ENCODE peak calls at places on chromosomes 12 and 14, in seven cellular contexts. Y is A549, X is OCI-LY7, U is tibial nerve, T is HepG2, R is transverse colon, J is upper lobe of right lung. L is an unnamed sample.

GRCh38 chr12:10033783-10034381 is 3.4 kb downstream of the CLEC9A start:
- DNase-seq in Y (no peak), X (peak), U (no peak), T (no peak), R (no peak), J (no peak), L (no peak)

GRCh38 chr12:114668905-114669304 is 15.1 kb downstream of the TBX3 start:
- DNase-seq in Y (no peak), X (no peak), U (no peak), T (peak), R (no peak), J (no peak), L (no peak)

GRCh38 chr12:96892104-96892503 is 15.0 kb upstream of the NEDD1 start:
- DNase-seq in Y (no peak), X (no peak), U (no peak), T (no peak), R (no peak), J (no peak), L (no peak)

GRCh38 chr12:18343708-18344107 is 82.4 kb downstream of the PIK3C2G start:
- DNase-seq in Y (no peak), X (no peak), U (no peak), T (no peak), R (peak), J (no peak), L (no peak)

GRCh38 chr12:63978519-63978918 is 134.0 kb downstream of the SRGAP1 start:
- DNase-seq in Y (peak), X (no peak), U (no peak), T (peak), R (no peak), J (no peak), L (no peak)

GRCh38 chr14:20197459-20197858 is 6.8 kb downstream of the OR11G2 start:
- DNase-seq in Y (no peak), X (no peak), U (no peak), T (no peak), R (no peak), J (peak), L (no peak)

GRCh38 chr12:93862424-93862823 is 185.2 kb downstream of the CRADD start:
- DNase-seq in Y (no peak), X (no peak), U (no peak), T (no peak), R (no peak), J (no peak), L (no peak)

GRCh38 chr12:124381454-124382207 is 86.7 kb downstream of the RFLNA start:
- DNase-seq in Y (peak), X (no peak), U (peak), T (no peak), R (peak), J (peak), L (peak)

GRCh38 chr12:86456241-86456640 is 200.1 kb upstream of the MGAT4C start:
- DNase-seq in Y (no peak), X (no peak), U (no peak), T (no peak), R (no peak), J (no peak), L (no peak)

GRCh38 chr12:60152756-60153155 is 556.9 kb downstream of the SLC16A7 start:
- DNase-seq in Y (no peak), X (no peak), U (no peak), T (no peak), R (no peak), J (no peak), L (no peak)

GRCh38 chr12:18165422-18165871 is 75.5 kb upstream of the RERGL start:
- DNase-seq in Y (no peak), X (peak), U (no peak), T (no peak), R (no peak), J (no peak), L (no peak)

GRCh38 chr14:93079321-93079720 is 36.4 kb downstream of the ITPK1 start:
- DNase-seq in Y (no peak), X (no peak), U (no peak), T (no peak), R (no peak), J (no peak), L (no peak)

GRCh38 chr14:59507063-59507751 is 22.9 kb downstream of the JKAMP start:
- DNase-seq in Y (peak), X (peak), U (no peak), T (peak), R (peak), J (no peak), L (no peak)

GRCh38 chr12:93091851-93092558 is 162.9 kb upstream of the EEA1 start:
- DNase-seq in Y (no peak), X (no peak), U (no peak), T (no peak), R (no peak), J (no peak), L (no peak)

GRCh38 chr14:100861188-100861936 is 35.4 kb downstream of the MEG3 start:
- DNase-seq in Y (no peak), X (no peak), U (no peak), T (no peak), R (no peak), J (peak), L (no peak)

GRCh38 chr12:89970646-89971192 is 262.1 kb upstream of the ATP2B1 start:
- DNase-seq in Y (no peak), X (no peak), U (no peak), T (no peak), R (no peak), J (no peak), L (no peak)

GRCh38 chr14:31206536-31207286 is 882 bp downstream of the HECTD1 start:
- DNase-seq in Y (peak), X (peak), U (no peak), T (peak), R (peak), J (no peak), L (peak)

GRCh38 chr12:120115692-120116442 is 686 bp downstream of the RAB35 start:
- DNase-seq in Y (peak), X (peak), U (no peak), T (peak), R (peak), J (peak), L (no peak)

GRCh38 chr12:28010036-28010435 is 37.5 kb upstream of the PTHLH start:
- DNase-seq in Y (no peak), X (no peak), U (no peak), T (no peak), R (no peak), J (no peak), L (no peak)

GRCh38 chr12:107388263-107388662 is 294.9 kb upstream of the CRY1 start:
- DNase-seq in Y (no peak), X (no peak), U (no peak), T (no peak), R (no peak), J (no peak), L (no peak)

GRCh38 chr12:1836854-1837411 is 16.6 kb downstream of the LRTM2 start:
- DNase-seq in Y (no peak), X (no peak), U (no peak), T (peak), R (no peak), J (no peak), L (peak)

GRCh38 chr12:119613319-119613936 is 19.9 kb downstream of the TMEM233 start:
- DNase-seq in Y (peak), X (no peak), U (no peak), T (peak), R (no peak), J (no peak), L (no peak)

GRCh38 chr14:87450193-87450592 is 542.8 kb downstream of the GALC start:
- DNase-seq in Y (no peak), X (no peak), U (no peak), T (no peak), R (no peak), J (no peak), L (no peak)

GRCh38 chr14:67137744-67138371 is 51.4 kb upstream of the GARIN2 start:
- DNase-seq in Y (peak), X (peak), U (no peak), T (no peak), R (no peak), J (no peak), L (no peak)

GRCh38 chr12:14995583-14996425 is 23.0 kb downstream of the PDE6H start:
- DNase-seq in Y (peak), X (peak), U (no peak), T (peak), R (no peak), J (no peak), L (no peak)

GRCh38 chr12:83136421-83136820 is 449.7 kb downstream of the TMTC2 start:
- DNase-seq in Y (no peak), X (no peak), U (no peak), T (no peak), R (no peak), J (no peak), L (no peak)
- H3K27ac ChIP-seq in Y (no peak), X (no peak), U (no peak), T (no peak), R (no peak), J (no peak), L (no peak)

DNA sequence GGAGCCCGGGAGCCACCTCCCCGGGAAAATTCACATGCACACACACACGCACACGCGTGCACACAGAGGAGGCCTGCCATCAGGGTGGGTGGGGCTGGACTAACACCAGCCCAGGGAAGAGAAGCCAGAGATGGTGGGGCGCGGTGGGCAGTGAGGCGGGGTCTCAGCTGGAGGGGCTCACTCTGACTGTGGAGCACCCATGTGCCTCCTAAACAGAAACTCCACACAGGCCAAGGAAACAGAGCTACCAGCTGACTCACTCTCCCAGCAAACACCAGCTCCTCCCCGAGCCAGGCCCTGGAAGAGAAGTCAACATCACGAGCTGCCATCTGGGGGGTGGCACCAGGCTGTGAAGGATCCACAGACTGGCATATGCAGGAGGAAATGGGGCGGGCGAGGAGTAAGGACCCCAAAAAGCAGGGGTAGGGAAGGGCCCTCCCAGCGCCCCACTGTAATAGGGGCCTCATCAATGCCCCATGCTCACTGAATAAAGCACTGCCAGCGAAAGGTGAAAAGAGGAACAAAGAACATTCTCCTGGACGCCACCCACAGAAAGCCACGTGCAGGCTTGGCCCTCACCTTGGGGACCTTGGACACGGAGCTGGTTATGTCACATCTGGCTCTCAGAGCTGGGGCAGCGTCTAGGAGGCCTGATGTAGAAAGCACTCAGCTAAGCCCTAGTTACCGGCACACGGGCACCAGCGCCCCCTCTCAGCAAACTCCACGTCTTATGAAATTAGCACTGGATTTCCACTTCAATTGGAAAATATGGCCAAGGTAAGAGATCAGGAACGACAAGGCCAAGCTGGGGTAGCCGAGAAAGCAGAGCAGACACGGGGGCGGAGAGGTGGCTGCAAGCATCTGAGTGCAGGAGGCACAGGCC is 8.4 kb upstream of the INF2 start:
- DNase-seq in Y (peak), X (peak), U (no peak), T (peak), R (peak), J (peak), L (peak)
- TF ChIP-seq CTCF in Y (peak), X (peak), U (no peak), T (peak), R (no peak), J (peak), L (no peak)

DNA sequence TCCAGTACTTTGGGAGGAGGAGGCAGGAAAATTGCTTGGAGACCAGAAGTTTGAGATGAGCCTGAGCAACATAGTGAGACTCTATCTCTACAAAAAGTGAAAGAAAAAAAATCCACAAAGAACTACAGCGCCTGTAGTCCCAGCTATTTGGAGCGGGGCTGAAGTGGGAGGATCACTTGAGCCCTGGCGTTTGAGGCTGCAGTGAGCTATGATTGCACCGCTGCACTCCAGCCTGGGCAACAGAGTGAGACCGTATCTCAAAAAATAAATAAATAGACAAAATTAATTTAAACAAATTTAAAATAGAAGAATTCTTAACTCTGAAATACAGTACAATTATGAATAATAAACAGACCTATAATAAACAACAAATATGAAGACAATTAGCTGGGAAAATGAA is 40.9 kb downstream of the ATL1 start:
- DNase-seq in Y (peak), X (no peak), U (no peak), T (peak), R (no peak), J (no peak), L (no peak)
- H3K4me3 ChIP-seq in Y (peak), X (no peak), U (no peak), T (no peak), R (no peak), J (no peak), L (no peak)

DNA sequence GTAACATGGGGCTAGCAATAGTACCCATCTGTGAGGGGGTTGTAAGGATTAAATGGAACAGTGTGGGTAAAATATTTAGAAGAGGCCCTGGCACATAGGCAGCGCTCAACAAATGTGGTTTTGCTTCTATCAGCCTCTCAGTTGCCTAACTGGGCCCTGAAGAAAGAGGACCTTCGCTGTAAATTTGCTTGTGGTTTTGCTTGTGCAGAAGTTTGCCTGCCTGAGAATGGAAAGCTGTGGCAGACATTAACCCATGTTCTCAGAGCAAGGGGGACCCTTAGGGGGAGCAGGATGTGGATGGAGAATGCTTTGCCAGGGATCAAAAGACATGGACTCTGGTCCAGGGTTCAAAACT is 160.1 kb downstream of the BRMS1L start:
- DNase-seq in Y (no peak), X (no peak), U (no peak), T (no peak), R (no peak), J (no peak), L (no peak)
- H3K27ac ChIP-seq in Y (no peak), X (no peak), U (peak), T (no peak), R (no peak), J (no peak), L (no peak)

DNA sequence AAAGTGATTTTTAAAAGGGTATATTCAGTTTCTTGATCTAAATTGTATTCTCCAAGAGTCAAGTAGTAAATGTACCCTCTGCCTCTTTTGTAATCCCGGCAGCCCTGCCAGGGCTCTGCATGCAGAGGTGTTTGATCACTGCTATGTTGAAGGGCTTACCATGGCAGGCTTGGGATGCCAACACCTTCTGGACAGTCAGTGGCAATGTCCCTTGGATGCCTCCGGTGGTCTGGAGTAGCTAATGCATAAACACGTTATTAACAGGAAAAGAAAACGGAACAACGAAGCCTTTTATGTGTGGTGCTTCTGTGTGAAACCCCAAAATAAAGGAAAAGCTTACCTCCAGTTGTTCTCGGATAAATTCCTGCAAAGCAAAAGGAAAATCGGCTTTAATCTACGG is 19.9 kb downstream of the EIF2B2 start:
- DNase-seq in Y (peak), X (peak), U (no peak), T (peak), R (no peak), J (no peak), L (no peak)
- TF ChIP-seq CTCF in Y (peak), X (peak), U (no peak), T (peak), R (peak), J (peak), L (peak)

GRCh38 chr12:70880744-70881143 is 39.8 kb downstream of the PTPRR start:
- DNase-seq in Y (no peak), X (no peak), U (no peak), T (no peak), R (no peak), J (no peak), L (no peak)

GRCh38 chr12:70876952-70877351 is 43.6 kb downstream of the PTPRR start:
- DNase-seq in Y (no peak), X (no peak), U (no peak), T (peak), R (no peak), J (no peak), L (no peak)

DNA sequence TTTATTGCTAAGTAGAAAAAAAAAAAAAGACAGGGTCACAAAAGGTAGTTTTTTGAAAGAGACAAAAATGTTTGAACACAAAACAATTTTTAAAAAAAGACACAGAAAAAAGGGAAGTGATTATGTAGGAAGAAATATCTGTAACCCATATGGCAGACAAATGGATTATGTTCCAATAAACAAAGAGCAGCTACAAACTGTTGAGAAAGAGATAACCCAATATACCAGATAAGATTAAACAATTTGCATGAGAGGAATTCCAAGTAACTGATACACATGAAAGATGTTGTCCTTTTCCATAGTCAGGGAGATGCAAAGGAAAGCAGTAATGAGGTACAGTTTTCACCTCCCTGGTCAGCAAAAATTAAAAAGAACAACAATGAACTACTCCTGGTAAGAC is 44.9 kb downstream of the PTPRR start:
- DNase-seq in Y (no peak), X (no peak), U (no peak), T (no peak), R (no peak), J (no peak), L (no peak)
- H3K4me3 ChIP-seq in Y (no peak), X (no peak), U (no peak), T (no peak), R (no peak), J (no peak), L (no peak)

GRCh38 chr12:53074999-53075370 is 4.2 kb downstream of the SPRYD3 start:
- DNase-seq in Y (no peak), X (no peak), U (no peak), T (no peak), R (no peak), J (peak), L (peak)
- H3K27ac ChIP-seq in Y (no peak), X (no peak), U (peak), T (no peak), R (no peak), J (no peak), L (peak)

GRCh38 chr12:4506870-4507269 is 31.8 kb upstream of the RAD51AP1 start:
- DNase-seq in Y (no peak), X (peak), U (no peak), T (no peak), R (no peak), J (no peak), L (no peak)

GRCh38 chr12:4505381-4505986 is 33.2 kb upstream of the RAD51AP1 start:
- DNase-seq in Y (no peak), X (no peak), U (no peak), T (no peak), R (no peak), J (no peak), L (no peak)

GRCh38 chr12:4506430-4506829 is 32.3 kb upstream of the RAD51AP1 start:
- DNase-seq in Y (no peak), X (no peak), U (no peak), T (peak), R (no peak), J (no peak), L (no peak)
- TF ChIP-seq CTCF in Y (no peak), X (no peak), U (no peak), T (no peak), R (no peak), J (no peak), L (no peak)

GRCh38 chr12:6201775-6202292 is 1.6 kb downstream of the CD9 start:
- DNase-seq in Y (no peak), X (no peak), U (no peak), T (no peak), R (no peak), J (no peak), L (no peak)

GRCh38 chr12:6202846-6203245 is 2.6 kb downstream of the CD9 start:
- DNase-seq in Y (no peak), X (no peak), U (no peak), T (no peak), R (no peak), J (no peak), L (no peak)

GRCh38 chr12:6200266-6201198 is at the start of gene CD9:
- DNase-seq in Y (peak), X (no peak), U (peak), T (no peak), R (peak), J (peak), L (peak)

GRCh38 chr12:6201199-6201608 is 1.0 kb downstream of the CD9 start:
- DNase-seq in Y (peak), X (no peak), U (no peak), T (no peak), R (peak), J (peak), L (peak)

GRCh38 chr12:6202331-6202730 is 2.1 kb downstream of the CD9 start:
- DNase-seq in Y (no peak), X (no peak), U (no peak), T (no peak), R (peak), J (no peak), L (no peak)
- H3K4me3 ChIP-seq in Y (no peak), X (no peak), U (peak), T (no peak), R (peak), J (peak), L (peak)

DNA sequence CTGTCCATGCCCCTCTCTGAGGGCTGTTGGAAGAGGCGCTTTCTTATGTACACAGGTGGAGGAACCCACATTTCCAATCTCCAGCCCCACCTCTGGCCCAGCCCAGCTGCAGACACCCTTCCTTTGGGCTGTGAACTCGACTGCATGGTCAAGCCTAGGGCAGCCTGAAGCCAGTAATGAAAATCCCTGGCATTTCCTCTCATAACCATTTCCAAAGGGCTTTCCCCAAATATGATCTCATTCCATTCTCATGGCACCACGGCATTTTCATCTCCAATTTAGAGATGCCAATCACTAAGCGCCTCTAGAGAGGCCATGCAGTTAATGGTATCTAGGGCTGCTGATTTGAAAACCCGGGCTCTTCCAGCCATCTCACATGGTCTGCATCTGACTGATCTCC is 32.3 kb upstream of the EMP1 start:
- DNase-seq in Y (no peak), X (no peak), U (no peak), T (no peak), R (no peak), J (no peak), L (no peak)
- H3K27ac ChIP-seq in Y (no peak), X (no peak), U (no peak), T (no peak), R (no peak), J (no peak), L (no peak)